ENCODE peak calls at places on chromosomes 11 and 22, in six cellular contexts. One of them, this sample, is unnamed.

GRCh38 chr11:67644042-67644441 is 4.5 kb upstream of the TBX10 start:
- DNase-seq in left ventricle myocardium superior: no peak
- DNase-seq in A549: peak
- DNase-seq in CD4-positive, alpha-beta T cell: no peak
- DNase-seq in activated T-cell treated with anti-CD3 and anti-CD28 coated beads, Interleukin-2, amount 50 U/mL, for 48 hours: no peak
- DNase-seq in upper lobe of right lung: no peak
- DNase-seq in this sample: peak

GRCh38 chr11:86152006-86152862 is 83.3 kb upstream of the PICALM start:
- DNase-seq in activated T-cell treated with anti-CD3 and anti-CD28 coated beads, Interleukin-2, amount 50 U/mL, for 48 hours: no peak
- DNase-seq in CD4-positive, alpha-beta T cell: no peak
- DNase-seq in upper lobe of right lung: no peak
- DNase-seq in A549: no peak
- DNase-seq in left ventricle myocardium superior: no peak
- DNase-seq in this sample: peak

GRCh38 chr11:128620306-128621175 is 33.2 kb upstream of the ETS1 start:
- DNase-seq in upper lobe of right lung: no peak
- DNase-seq in left ventricle myocardium superior: no peak
- DNase-seq in CD4-positive, alpha-beta T cell: no peak
- DNase-seq in A549: no peak
- DNase-seq in activated T-cell treated with anti-CD3 and anti-CD28 coated beads, Interleukin-2, amount 50 U/mL, for 48 hours: no peak
- DNase-seq in this sample: no peak

GRCh38 chr22:36184433-36185035 is 17.1 kb downstream of the APOL4 start:
- DNase-seq in left ventricle myocardium superior: no peak
- DNase-seq in A549: no peak
- DNase-seq in activated T-cell treated with anti-CD3 and anti-CD28 coated beads, Interleukin-2, amount 50 U/mL, for 48 hours: no peak
- DNase-seq in CD4-positive, alpha-beta T cell: no peak
- DNase-seq in upper lobe of right lung: no peak
- DNase-seq in this sample: no peak

GRCh38 chr11:70481625-70482528 is 83.5 kb downstream of the CTTN start:
- DNase-seq in left ventricle myocardium superior: peak
- DNase-seq in CD4-positive, alpha-beta T cell: no peak
- DNase-seq in upper lobe of right lung: no peak
- DNase-seq in activated T-cell treated with anti-CD3 and anti-CD28 coated beads, Interleukin-2, amount 50 U/mL, for 48 hours: no peak
- DNase-seq in A549: peak
- DNase-seq in this sample: peak

GRCh38 chr22:30427871-30428270 is 2.3 kb downstream of the MTFP1 start:
- DNase-seq in CD4-positive, alpha-beta T cell: no peak
- DNase-seq in A549: no peak
- DNase-seq in left ventricle myocardium superior: no peak
- DNase-seq in upper lobe of right lung: no peak
- DNase-seq in activated T-cell treated with anti-CD3 and anti-CD28 coated beads, Interleukin-2, amount 50 U/mL, for 48 hours: no peak
- DNase-seq in this sample: no peak

GRCh38 chr11:17932472-17932871 is 80.4 kb downstream of the SERGEF start:
- DNase-seq in CD4-positive, alpha-beta T cell: no peak
- DNase-seq in activated T-cell treated with anti-CD3 and anti-CD28 coated beads, Interleukin-2, amount 50 U/mL, for 48 hours: no peak
- DNase-seq in upper lobe of right lung: no peak
- DNase-seq in left ventricle myocardium superior: no peak
- DNase-seq in A549: no peak
- DNase-seq in this sample: no peak

GRCh38 chr11:75773595-75774353 is 5.2 kb downstream of the DGAT2 start:
- DNase-seq in A549: no peak
- DNase-seq in CD4-positive, alpha-beta T cell: no peak
- DNase-seq in left ventricle myocardium superior: no peak
- DNase-seq in activated T-cell treated with anti-CD3 and anti-CD28 coated beads, Interleukin-2, amount 50 U/mL, for 48 hours: no peak
- DNase-seq in upper lobe of right lung: no peak
- DNase-seq in this sample: no peak

GRCh38 chr11:86688398-86689179 is 16.2 kb upstream of the ME3 start:
- DNase-seq in upper lobe of right lung: no peak
- DNase-seq in CD4-positive, alpha-beta T cell: no peak
- DNase-seq in left ventricle myocardium superior: no peak
- DNase-seq in A549: peak
- DNase-seq in activated T-cell treated with anti-CD3 and anti-CD28 coated beads, Interleukin-2, amount 50 U/mL, for 48 hours: peak
- DNase-seq in this sample: peak

GRCh38 chr11:13076961-13077360 is 67.8 kb downstream of the RASSF10 start:
- DNase-seq in activated T-cell treated with anti-CD3 and anti-CD28 coated beads, Interleukin-2, amount 50 U/mL, for 48 hours: no peak
- DNase-seq in upper lobe of right lung: no peak
- DNase-seq in left ventricle myocardium superior: no peak
- DNase-seq in CD4-positive, alpha-beta T cell: no peak
- DNase-seq in A549: peak
- DNase-seq in this sample: no peak

GRCh38 chr11:12897390-12897789 is 111.7 kb upstream of the RASSF10 start:
- DNase-seq in left ventricle myocardium superior: peak
- DNase-seq in CD4-positive, alpha-beta T cell: no peak
- DNase-seq in upper lobe of right lung: no peak
- DNase-seq in A549: no peak
- DNase-seq in activated T-cell treated with anti-CD3 and anti-CD28 coated beads, Interleukin-2, amount 50 U/mL, for 48 hours: no peak
- DNase-seq in this sample: no peak

GRCh38 chr11:68011046-68011943 is 1.2 kb downstream of the ALDH3B1 start:
- DNase-seq in A549: no peak
- DNase-seq in activated T-cell treated with anti-CD3 and anti-CD28 coated beads, Interleukin-2, amount 50 U/mL, for 48 hours: no peak
- DNase-seq in left ventricle myocardium superior: no peak
- DNase-seq in upper lobe of right lung: peak
- DNase-seq in CD4-positive, alpha-beta T cell: no peak
- DNase-seq in this sample: no peak

GRCh38 chr11:43359432-43359818 is 705 bp downstream of the TTC17 start:
- DNase-seq in CD4-positive, alpha-beta T cell: peak
- DNase-seq in A549: peak
- DNase-seq in upper lobe of right lung: no peak
- DNase-seq in activated T-cell treated with anti-CD3 and anti-CD28 coated beads, Interleukin-2, amount 50 U/mL, for 48 hours: no peak
- DNase-seq in left ventricle myocardium superior: no peak
- DNase-seq in this sample: peak

GRCh38 chr11:127627629-127628462 is 627.3 kb upstream of the KIRREL3 start:
- DNase-seq in A549: no peak
- DNase-seq in left ventricle myocardium superior: no peak
- DNase-seq in upper lobe of right lung: no peak
- DNase-seq in CD4-positive, alpha-beta T cell: no peak
- DNase-seq in activated T-cell treated with anti-CD3 and anti-CD28 coated beads, Interleukin-2, amount 50 U/mL, for 48 hours: no peak
- DNase-seq in this sample: no peak

GRCh38 chr22:31340765-31341247 is 5.3 kb downstream of the PATZ1 start:
- DNase-seq in upper lobe of right lung: no peak
- DNase-seq in activated T-cell treated with anti-CD3 and anti-CD28 coated beads, Interleukin-2, amount 50 U/mL, for 48 hours: no peak
- DNase-seq in CD4-positive, alpha-beta T cell: no peak
- DNase-seq in left ventricle myocardium superior: no peak
- DNase-seq in A549: no peak
- DNase-seq in this sample: no peak

GRCh38 chr11:29432719-29433325 is 584.0 kb downstream of the KCNA4 start:
- DNase-seq in activated T-cell treated with anti-CD3 and anti-CD28 coated beads, Interleukin-2, amount 50 U/mL, for 48 hours: no peak
- DNase-seq in upper lobe of right lung: no peak
- DNase-seq in A549: peak
- DNase-seq in left ventricle myocardium superior: no peak
- DNase-seq in CD4-positive, alpha-beta T cell: no peak
- DNase-seq in this sample: peak

GRCh38 chr11:68020575-68020974 is 9.9 kb upstream of the NDUFS8 start:
- DNase-seq in left ventricle myocardium superior: no peak
- DNase-seq in activated T-cell treated with anti-CD3 and anti-CD28 coated beads, Interleukin-2, amount 50 U/mL, for 48 hours: no peak
- DNase-seq in CD4-positive, alpha-beta T cell: no peak
- DNase-seq in A549: peak
- DNase-seq in upper lobe of right lung: no peak
- DNase-seq in this sample: peak

GRCh38 chr22:19203839-19204238 is 25.3 kb upstream of the SLC25A1 start:
- DNase-seq in CD4-positive, alpha-beta T cell: no peak
- DNase-seq in left ventricle myocardium superior: no peak
- DNase-seq in upper lobe of right lung: no peak
- DNase-seq in activated T-cell treated with anti-CD3 and anti-CD28 coated beads, Interleukin-2, amount 50 U/mL, for 48 hours: no peak
- DNase-seq in A549: no peak
- DNase-seq in this sample: no peak

GRCh38 chr11:58134151-58134550 is 8.8 kb upstream of the OR9I1 start:
- DNase-seq in CD4-positive, alpha-beta T cell: no peak
- DNase-seq in A549: peak
- DNase-seq in activated T-cell treated with anti-CD3 and anti-CD28 coated beads, Interleukin-2, amount 50 U/mL, for 48 hours: no peak
- DNase-seq in upper lobe of right lung: no peak
- DNase-seq in left ventricle myocardium superior: no peak
- DNase-seq in this sample: no peak

GRCh38 chr11:19978668-19979518 is 181.4 kb downstream of the DBX1 start:
- DNase-seq in A549: peak
- DNase-seq in left ventricle myocardium superior: no peak
- DNase-seq in activated T-cell treated with anti-CD3 and anti-CD28 coated beads, Interleukin-2, amount 50 U/mL, for 48 hours: no peak
- DNase-seq in upper lobe of right lung: peak
- DNase-seq in CD4-positive, alpha-beta T cell: no peak
- DNase-seq in this sample: peak

GRCh38 chr11:75631086-75631694 is 37.6 kb downstream of the MAP6 start:
- DNase-seq in left ventricle myocardium superior: no peak
- DNase-seq in activated T-cell treated with anti-CD3 and anti-CD28 coated beads, Interleukin-2, amount 50 U/mL, for 48 hours: no peak
- DNase-seq in A549: no peak
- DNase-seq in upper lobe of right lung: no peak
- DNase-seq in CD4-positive, alpha-beta T cell: no peak
- DNase-seq in this sample: no peak

GRCh38 chr11:29985248-29985647 is 31.6 kb downstream of the KCNA4 start:
- DNase-seq in left ventricle myocardium superior: no peak
- DNase-seq in CD4-positive, alpha-beta T cell: no peak
- DNase-seq in A549: no peak
- DNase-seq in activated T-cell treated with anti-CD3 and anti-CD28 coated beads, Interleukin-2, amount 50 U/mL, for 48 hours: no peak
- DNase-seq in upper lobe of right lung: no peak
- DNase-seq in this sample: no peak

GRCh38 chr11:78350646-78351165 is 66.9 kb downstream of the GAB2 start:
- DNase-seq in activated T-cell treated with anti-CD3 and anti-CD28 coated beads, Interleukin-2, amount 50 U/mL, for 48 hours: no peak
- DNase-seq in CD4-positive, alpha-beta T cell: no peak
- DNase-seq in upper lobe of right lung: no peak
- DNase-seq in A549: no peak
- DNase-seq in left ventricle myocardium superior: no peak
- DNase-seq in this sample: no peak

GRCh38 chr11:132648841-132649240 is 883.5 kb downstream of the OPCML start:
- DNase-seq in CD4-positive, alpha-beta T cell: no peak
- DNase-seq in left ventricle myocardium superior: no peak
- DNase-seq in upper lobe of right lung: no peak
- DNase-seq in A549: no peak
- DNase-seq in activated T-cell treated with anti-CD3 and anti-CD28 coated beads, Interleukin-2, amount 50 U/mL, for 48 hours: no peak
- DNase-seq in this sample: no peak

GRCh38 chr11:76810151-76810853 is 27.1 kb downstream of the TSKU start:
- DNase-seq in A549: peak
- DNase-seq in upper lobe of right lung: no peak
- DNase-seq in activated T-cell treated with anti-CD3 and anti-CD28 coated beads, Interleukin-2, amount 50 U/mL, for 48 hours: peak
- DNase-seq in left ventricle myocardium superior: no peak
- DNase-seq in CD4-positive, alpha-beta T cell: no peak
- DNase-seq in this sample: peak

GRCh38 chr11:111908639-111909305 is 2.8 kb downstream of the CRYAB start:
- DNase-seq in A549: no peak
- DNase-seq in upper lobe of right lung: no peak
- DNase-seq in left ventricle myocardium superior: no peak
- DNase-seq in activated T-cell treated with anti-CD3 and anti-CD28 coated beads, Interleukin-2, amount 50 U/mL, for 48 hours: no peak
- DNase-seq in CD4-positive, alpha-beta T cell: no peak
- DNase-seq in this sample: no peak

GRCh38 chr22:18056802-18057474 is 20.9 kb upstream of the PEX26 start:
- DNase-seq in left ventricle myocardium superior: no peak
- DNase-seq in A549: no peak
- DNase-seq in activated T-cell treated with anti-CD3 and anti-CD28 coated beads, Interleukin-2, amount 50 U/mL, for 48 hours: no peak
- DNase-seq in CD4-positive, alpha-beta T cell: no peak
- DNase-seq in upper lobe of right lung: peak
- DNase-seq in this sample: no peak

GRCh38 chr11:6855971-6856542 is 6.8 kb upstream of the OR10A2 start:
- DNase-seq in A549: peak
- DNase-seq in activated T-cell treated with anti-CD3 and anti-CD28 coated beads, Interleukin-2, amount 50 U/mL, for 48 hours: no peak
- DNase-seq in CD4-positive, alpha-beta T cell: no peak
- DNase-seq in left ventricle myocardium superior: no peak
- DNase-seq in upper lobe of right lung: no peak
- DNase-seq in this sample: peak

GRCh38 chr22:19290400-19291217 is 910 bp downstream of the CLTCL1 start:
- DNase-seq in left ventricle myocardium superior: peak
- DNase-seq in activated T-cell treated with anti-CD3 and anti-CD28 coated beads, Interleukin-2, amount 50 U/mL, for 48 hours: peak
- DNase-seq in A549: no peak
- DNase-seq in CD4-positive, alpha-beta T cell: no peak
- DNase-seq in upper lobe of right lung: no peak
- DNase-seq in this sample: peak

GRCh38 chr11:2991477-2992233 is 474 bp downstream of the NAP1L4 start:
- DNase-seq in upper lobe of right lung: peak
- DNase-seq in left ventricle myocardium superior: no peak
- DNase-seq in activated T-cell treated with anti-CD3 and anti-CD28 coated beads, Interleukin-2, amount 50 U/mL, for 48 hours: peak
- DNase-seq in CD4-positive, alpha-beta T cell: peak
- DNase-seq in A549: peak
- DNase-seq in this sample: peak